ENCODE peak calls at places on chromosomes 7 and 10, in nine cellular contexts. X, Z, R, A, L, V, D, K and Q are unnamed samples.

GRCh38 chr7:39271386-39271785 is 293.7 kb downstream of the POU6F2 start:
- DNase-seq in A (peak; percentile 44), K (no peak), X (peak; percentile 29), L (no peak), V (peak; percentile 86), R (no peak), D (peak; percentile 79), Z (no peak), Q (peak; percentile 7)

GRCh38 chr10:49652416-49653385 is 26.8 kb upstream of the C10orf53 start:
- DNase-seq in D (no peak), Z (no peak), X (no peak), A (no peak), L (no peak), K (no peak), V (no peak), R (no peak), Q (no peak)

GRCh38 chr10:72008096-72008933 is 44.1 kb downstream of the CHST3 start:
- DNase-seq in L (no peak), D (no peak), X (no peak), K (no peak), R (no peak), V (no peak), A (no peak), Z (no peak), Q (no peak)

GRCh38 chr10:88598060-88598459 is 11.5 kb downstream of the LIPJ start:
- DNase-seq in D (no peak), X (no peak), K (no peak), R (no peak), L (no peak), Z (no peak), V (no peak), A (no peak), Q (no peak)

GRCh38 chr7:143240323-143241168 is 18.7 kb downstream of the TAS2R40 start:
- DNase-seq in R (peak; percentile 68), Z (no peak), L (peak; percentile 13), X (peak; percentile 83), V (peak; percentile 76), K (peak; percentile 85), D (peak; percentile 61), A (peak; percentile 71), Q (peak; percentile 95)

GRCh38 chr10:111093741-111094380 is 17.0 kb downstream of the ADRA2A start:
- DNase-seq in A (no peak), Z (no peak), R (no peak), X (no peak), K (peak; percentile 85), V (no peak), L (no peak), D (peak; percentile 30), Q (peak; percentile 18)

GRCh38 chr7:142348100-142348499 is 90.2 kb upstream of the PRSS58 start:
- DNase-seq in A (no peak), Z (no peak), K (no peak), X (no peak), V (no peak), L (no peak), R (no peak), D (no peak), Q (no peak)

GRCh38 chr7:80681272-80681885 is 42.9 kb downstream of the CD36 start:
- DNase-seq in A (no peak), L (no peak), Z (no peak), K (peak; percentile 45), V (no peak), X (no peak), D (peak; percentile 59), R (no peak), Q (peak; percentile 72)

GRCh38 chr7:116327751-116328150 is 117.4 kb downstream of the TES start:
- DNase-seq in V (no peak), L (no peak), Z (no peak), A (no peak), X (no peak), K (peak; percentile 96), R (no peak), D (peak; percentile 36), Q (peak; percentile 98)

GRCh38 chr10:86017841-86018734 is 348.5 kb downstream of the GRID1 start:
- DNase-seq in V (no peak), L (no peak), Z (no peak), K (no peak), R (no peak), D (no peak), A (no peak), X (no peak), Q (no peak)

GRCh38 chr10:79904671-79905321 is 44.1 kb downstream of the SFTPD start:
- DNase-seq in X (peak; percentile 6), L (no peak), R (peak; percentile 77), A (peak; percentile 75), Z (peak; percentile 21), D (peak; percentile 28), K (peak; percentile 52), V (peak; percentile 73), Q (peak; percentile 70)

GRCh38 chr7:74499835-74500388 is 46.2 kb downstream of the GTF2IRD1 start:
- DNase-seq in X (no peak), D (no peak), V (no peak), A (no peak), K (no peak), Z (no peak), L (no peak), R (no peak), Q (no peak)

GRCh38 chr10:4431114-4431862 is 394.7 kb upstream of the AKR1E2 start:
- DNase-seq in A (no peak), L (no peak), K (peak; percentile 25), Z (no peak), R (no peak), V (no peak), X (no peak), D (no peak), Q (peak; percentile 85)

GRCh38 chr10:86203162-86203905 is 163.3 kb downstream of the GRID1 start:
- DNase-seq in L (no peak), X (no peak), D (no peak), R (peak; percentile 86), Z (no peak), K (no peak), V (no peak), A (no peak), Q (peak; percentile 2)

GRCh38 chr10:115846528-115846927 is 426.5 kb downstream of the GFRA1 start:
- DNase-seq in Z (no peak), D (no peak), L (no peak), V (no peak), A (no peak), K (no peak), R (no peak), X (no peak), Q (no peak)

GRCh38 chr10:34313353-34313752 is 501.7 kb downstream of the PARD3 start:
- DNase-seq in V (no peak), D (no peak), L (no peak), R (no peak), Z (no peak), X (no peak), A (no peak), K (no peak), Q (no peak)

GRCh38 chr7:155713382-155713781 is 68.9 kb downstream of the RBM33 start:
- DNase-seq in A (no peak), L (no peak), R (no peak), Z (no peak), X (no peak), D (no peak), K (no peak), V (no peak), Q (no peak)

GRCh38 chr7:74101061-74101681 is 17.6 kb downstream of the LIMK1 start:
- DNase-seq in L (peak; percentile 69), D (no peak), X (no peak), V (no peak), Z (no peak), A (no peak), R (no peak), K (peak; percentile 51), Q (peak; percentile 28)

GRCh38 chr10:26855186-26855585 is 5.6 kb downstream of the ABI1 start:
- DNase-seq in V (no peak), A (no peak), Z (no peak), X (no peak), D (no peak), K (peak; percentile 57), R (no peak), L (no peak), Q (no peak)

GRCh38 chr10:28533571-28534304 is 820 bp downstream of the WAC start:
- DNase-seq in X (no peak), V (peak; percentile 84), D (peak; percentile 4), K (peak; percentile 34), Z (peak; percentile 41), L (peak; percentile 28), R (peak; percentile 73), A (peak; percentile 77), Q (peak; percentile 60)

GRCh38 chr10:117197189-117197588 is at the start of gene KCNK18:
- DNase-seq in V (no peak), D (no peak), L (no peak), A (no peak), R (no peak), Z (no peak), K (no peak), X (no peak), Q (no peak)

GRCh38 chr10:97687785-97688781 is 1.0 kb upstream of the AVPI1 start:
- DNase-seq in A (no peak), V (peak; percentile 79), K (peak; percentile 90), R (no peak), X (no peak), L (no peak), D (peak; percentile 78), Z (no peak), Q (peak; percentile 75)

GRCh38 chr7:24337180-24337579 is 53.2 kb downstream of the NPY start:
- DNase-seq in A (no peak), X (peak; percentile 48), K (no peak), V (no peak), D (no peak), Z (no peak), L (no peak), R (no peak), Q (no peak)

GRCh38 chr7:19762631-19763030 is 10.8 kb downstream of the TMEM196 start:
- DNase-seq in A (no peak), L (no peak), X (no peak), Z (no peak), D (no peak), R (no peak), K (peak; percentile 32), V (no peak), Q (peak; percentile 2)

GRCh38 chr7:11193131-11193867 is 219.6 kb downstream of the PHF14 start:
- DNase-seq in R (peak; percentile 41), D (peak; percentile 76), L (no peak), Z (no peak), K (peak; percentile 60), V (no peak), A (no peak), X (peak; percentile 64), Q (peak; percentile 37)

GRCh38 chr10:51074238-51075028 is at the start of gene PRKG1:
- DNase-seq in D (peak; percentile 63), L (peak; percentile 5), V (peak; percentile 88), A (peak; percentile 84), R (peak; percentile 86), K (peak; percentile 73), Z (no peak), X (no peak), Q (peak; percentile 75)

GRCh38 chr7:36205844-36206243 is 52.8 kb downstream of the EEPD1 start:
- DNase-seq in L (no peak), D (no peak), A (no peak), X (no peak), Z (no peak), V (no peak), R (no peak), K (no peak), Q (no peak)

GRCh38 chr7:122133477-122133876 is 10.6 kb downstream of the AASS start:
- DNase-seq in X (no peak), D (no peak), V (no peak), Z (no peak), K (no peak), R (no peak), L (no peak), A (no peak), Q (no peak)

GRCh38 chr7:158534598-158534997 is 53.0 kb downstream of the PTPRN2 start:
- DNase-seq in R (no peak), Z (no peak), L (no peak), V (no peak), K (no peak), D (no peak), A (no peak), X (no peak), Q (no peak)

GRCh38 chr10:12435348-12435747 is 86.0 kb downstream of the CAMK1D start:
- DNase-seq in R (no peak), Z (no peak), K (no peak), D (no peak), V (no peak), L (no peak), A (no peak), X (no peak), Q (no peak)

GRCh38 chr7:32762321-32762669 is 129.3 kb downstream of the KBTBD2 start:
- DNase-seq in K (no peak), R (no peak), X (no peak), Z (no peak), V (no peak), A (no peak), D (no peak), L (no peak), Q (no peak)